ENCODE peak calls at places on chromosomes 16 and 17, in seven cellular contexts. O is globus pallidus, Q is NCI-H1694, R is GM19239, N is prostate gland, D is mammary epithelial cell, A is fibroblast of the conjunctiva. J is an unnamed sample.
A peak's percentile ranks its signal among the peaks of the same experiment; 100 is the strongest.

GRCh38 chr16:89113152-89113547 is 19.5 kb downstream of the ACSF3 start:
- DNase-seq in O (no peak), Q (no peak), R (no peak), N (no peak), D (no peak), A (no peak), J (no peak)

GRCh38 chr17:74380086-74380958 is 13.0 kb downstream of the GPR142 start:
- DNase-seq in O (no peak), Q (no peak), R (no peak), N (peak; percentile 44), D (peak; percentile 77), A (no peak), J (no peak)

GRCh38 chr17:73348018-73348823 is 36.4 kb upstream of the CDC42EP4 start:
- DNase-seq in O (no peak), Q (no peak), R (no peak), N (no peak), D (no peak), A (no peak), J (no peak)

GRCh38 chr16:4381072-4381934 is 9.7 kb downstream of the VASN start:
- DNase-seq in O (peak; percentile 55), Q (no peak), R (no peak), N (no peak), D (no peak), A (no peak), J (no peak)

GRCh38 chr17:17350491-17351355 is 47.5 kb downstream of the NT5M start:
- DNase-seq in O (no peak), Q (no peak), R (no peak), N (no peak), D (peak; percentile 25), A (no peak), J (no peak)

GRCh38 chr17:45382226-45382625 is 50.4 kb downstream of the ARHGAP27 start:
- DNase-seq in O (no peak), Q (no peak), R (no peak), N (no peak), D (peak; percentile 52), A (no peak), J (no peak)

GRCh38 chr16:85019659-85020245 is 7.8 kb upstream of the KIAA0513 start:
- DNase-seq in O (no peak), Q (no peak), R (no peak), N (peak; percentile 69), D (peak; percentile 33), A (no peak), J (peak; percentile 77)

GRCh38 chr17:81019563-81020442 is 15.1 kb upstream of the BAIAP2 start:
- DNase-seq in O (no peak), Q (no peak), R (no peak), N (no peak), D (no peak), A (no peak), J (no peak)

GRCh38 chr16:89072216-89073130 is 21.2 kb upstream of the ACSF3 start:
- DNase-seq in O (no peak), Q (peak; percentile 49), R (no peak), N (no peak), D (no peak), A (no peak), J (no peak)

GRCh38 chr17:48162946-48163506 is 55.5 kb downstream of the SNX11 start:
- DNase-seq in O (no peak), Q (no peak), R (peak; percentile 27), N (no peak), D (peak; percentile 9), A (no peak), J (peak; percentile 54)

GRCh38 chr16:81586421-81586820 is 141.8 kb downstream of the CMIP start:
- DNase-seq in O (no peak), Q (no peak), R (no peak), N (no peak), D (peak; percentile 65), A (no peak), J (no peak)

GRCh38 chr17:28972437-28972836 is 21.1 kb upstream of the PHF12 start:
- DNase-seq in O (no peak), Q (no peak), R (no peak), N (no peak), D (no peak), A (no peak), J (no peak)

GRCh38 chr16:30112197-30113030 is 923 bp downstream of the GDPD3 start:
- DNase-seq in O (no peak), Q (peak; percentile 8), R (peak; percentile 74), N (no peak), D (peak; percentile 12), A (peak; percentile 40), J (peak; percentile 51)

J was measured in body of pancreas.